ENCODE peak calls at places on chromosomes 4 and X, in five cellular contexts. R is heart left ventricle, S is HCT116, M is psoas muscle, I is HAP-1. H is an unnamed sample. For H3K36me3, the result is how much of the 10 kb centered on the place peaks cover.

GRCh38 chrX:153818571-153819397 is 11.6 kb downstream of the PDZD4 start:
- DNase-seq in R (no peak), S (no peak), M (peak), I (peak), H (no peak)

GRCh38 chrX:48493890-48494364 is 14.9 kb upstream of the PORCN start:
- DNase-seq in R (no peak), S (peak), M (no peak), I (peak), H (no peak)

GRCh38 chrX:11741574-11741973 is 16.5 kb upstream of the MSL3 start:
- DNase-seq in R (no peak), S (no peak), M (no peak), I (no peak), H (no peak)

GRCh38 chr4:66034671-66035070 is 364.4 kb upstream of the EPHA5 start:
- DNase-seq in R (no peak), S (no peak), M (no peak), I (no peak), H (no peak)

GRCh38 chrX:133661962-133662839 is 246.9 kb upstream of the GPC4 start:
- DNase-seq in R (no peak), S (no peak), M (no peak), I (no peak), H (no peak)

GRCh38 chrX:19683817-19684216 is 168.5 kb upstream of the MAP3K15 start:
- DNase-seq in R (no peak), S (no peak), M (no peak), I (no peak), H (no peak)

GRCh38 chr4:3688018-3688998 is 77.9 kb upstream of the ADRA2C start:
- DNase-seq in R (no peak), S (no peak), M (peak), I (no peak), H (no peak)

GRCh38 chr4:41454393-41454792 is 83.6 kb upstream of the LIMCH1 start:
- DNase-seq in R (no peak), S (no peak), M (no peak), I (peak), H (no peak)

GRCh38 chr4:152652102-152652501 is 27.7 kb downstream of the TMEM154 start:
- DNase-seq in R (no peak), S (no peak), M (no peak), I (no peak), H (no peak)

GRCh38 chr4:152657657-152658056 is 22.1 kb downstream of the TMEM154 start:
- DNase-seq in R (no peak), S (no peak), M (no peak), I (no peak), H (no peak)

GRCh38 chr4:152659806-152660205 is 20.0 kb downstream of the TMEM154 start:
- DNase-seq in R (no peak), S (no peak), M (no peak), I (no peak), H (no peak)

GRCh38 chr4:152651473-152652060 is 28.2 kb downstream of the TMEM154 start:
- DNase-seq in R (no peak), S (no peak), M (no peak), I (no peak), H (no peak)

DNA sequence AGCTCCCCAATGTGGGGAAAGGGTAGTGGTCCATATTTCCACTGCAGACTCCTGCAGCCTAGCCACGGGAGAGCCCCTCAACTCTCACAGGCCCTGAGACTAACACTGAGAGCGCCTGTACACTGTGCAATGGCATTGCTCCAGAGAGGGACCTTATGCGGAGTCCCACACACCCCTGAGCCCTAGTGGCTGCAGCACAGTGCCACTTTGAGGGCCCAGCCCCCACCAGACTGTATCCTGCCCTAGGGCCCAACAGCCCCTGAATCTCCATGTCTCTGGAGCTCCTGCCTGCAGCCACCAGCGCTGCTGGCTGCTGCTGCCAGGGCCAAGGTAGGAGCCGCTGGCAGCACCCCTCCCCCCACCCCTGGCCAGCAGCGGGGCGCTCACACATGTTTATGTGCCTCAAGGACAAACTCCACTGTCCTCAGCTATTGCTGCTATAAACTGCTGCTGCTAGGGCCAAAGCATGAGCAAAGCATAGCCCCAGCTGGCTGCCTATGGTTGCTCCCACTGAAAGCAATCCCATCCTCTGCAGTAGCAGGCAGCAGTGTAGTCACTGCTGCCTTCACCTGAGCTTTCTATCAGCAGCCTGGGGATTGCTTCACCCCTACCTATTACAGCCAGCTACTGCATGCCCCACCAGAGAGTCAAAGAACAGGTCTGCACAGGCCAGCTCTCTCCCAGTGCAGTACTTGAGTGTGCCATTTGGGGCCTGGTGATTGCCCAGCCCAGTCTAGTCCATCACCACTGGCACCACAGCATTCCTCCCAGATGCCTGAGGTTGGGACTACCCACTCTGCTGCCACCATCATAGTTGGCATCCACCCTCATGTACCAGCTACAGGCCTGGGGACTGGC is 24.3 kb downstream of the TMEM154 start:
- DNase-seq in R (no peak), S (no peak), M (no peak), I (no peak), H (no peak)
- H3K36me3 ChIP-seq in R (under half), S (under half), M (under half), I (under half), H (under half)

GRCh38 chr4:183285886-183286285 is 34.2 kb downstream of the CLDN22 start:
- DNase-seq in R (no peak), S (no peak), M (no peak), I (no peak), H (no peak)

GRCh38 chr4:183287309-183287659 is 32.8 kb downstream of the CLDN22 start:
- DNase-seq in R (no peak), S (no peak), M (no peak), I (no peak), H (no peak)

GRCh38 chr4:183284965-183285364 is 35.1 kb downstream of the CLDN22 start:
- DNase-seq in R (no peak), S (no peak), M (no peak), I (no peak), H (no peak)

GRCh38 chr4:183287677-183288076 is 32.4 kb downstream of the CLDN22 start:
- DNase-seq in R (no peak), S (no peak), M (no peak), I (no peak), H (no peak)

DNA sequence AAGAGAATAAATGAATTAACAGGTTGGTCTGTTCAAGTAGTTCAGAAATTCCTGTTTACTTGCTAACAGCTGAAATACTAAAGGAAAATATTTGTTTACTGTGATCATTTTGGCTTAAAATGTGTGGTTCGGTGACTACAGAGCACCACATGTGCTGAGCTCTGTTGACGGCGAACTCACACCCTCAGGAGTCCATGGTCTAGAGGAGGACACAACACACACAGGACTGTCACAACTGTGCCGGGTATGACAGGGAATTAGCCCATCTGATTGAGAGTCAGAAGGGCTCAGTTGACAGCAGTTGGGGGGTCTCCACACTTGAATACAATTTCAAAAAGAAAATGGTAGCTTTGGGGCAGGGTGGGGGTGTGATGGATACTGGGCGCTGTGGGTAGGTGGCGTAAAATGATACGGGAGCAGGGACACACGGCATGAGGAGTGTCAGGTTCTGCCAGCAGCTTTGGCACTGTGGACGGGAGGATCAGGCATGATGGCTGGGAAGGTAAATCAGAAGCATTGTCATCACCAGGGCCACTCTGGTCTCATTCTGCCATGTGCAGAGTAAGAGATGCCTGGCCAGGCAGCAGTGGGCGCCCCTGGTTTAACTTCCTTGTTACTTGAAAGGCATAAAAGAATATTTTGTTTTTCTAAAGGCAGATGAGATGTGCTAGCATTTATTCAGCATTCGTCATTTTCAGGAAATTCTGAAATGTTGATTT is 33.3 kb downstream of the CLDN22 start:
- DNase-seq in R (no peak), S (no peak), M (no peak), I (no peak), H (no peak)
- H3K36me3 ChIP-seq in R (under half), S (under half), M (half or more), I (under half), H (under half)

DNA sequence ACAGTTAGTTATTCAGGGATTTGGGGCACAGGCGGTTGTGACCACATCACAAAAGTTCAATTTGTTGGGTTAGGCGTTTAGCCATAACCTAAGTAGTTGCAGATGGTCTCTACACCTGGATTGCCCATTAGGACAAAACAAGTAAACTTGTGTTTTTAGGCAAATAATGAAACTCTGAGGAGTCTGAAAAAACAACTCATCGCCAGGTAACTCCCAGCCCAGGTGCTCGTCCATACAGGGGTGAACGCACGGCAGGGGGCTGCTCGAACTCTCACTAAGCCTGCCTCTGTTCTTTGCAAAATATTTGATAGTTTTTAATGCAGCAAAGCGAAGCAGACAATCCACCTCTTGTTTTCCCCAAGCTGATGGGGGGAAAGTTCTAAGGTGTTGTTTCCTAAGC is 571 bp upstream of the RHOH start:
- DNase-seq in R (no peak), S (no peak), M (no peak), I (no peak), H (no peak)
- H3K36me3 ChIP-seq in R (under half), S (under half), M (under half), I (under half), H (under half)

GRCh38 chr4:118751634-118752293 is 66.6 kb downstream of the METTL14 start:
- DNase-seq in R (no peak), S (no peak), M (no peak), I (no peak), H (no peak)
- H3K36me3 ChIP-seq in R (under half), S (under half), M (under half), I (under half), H (under half)

DNA sequence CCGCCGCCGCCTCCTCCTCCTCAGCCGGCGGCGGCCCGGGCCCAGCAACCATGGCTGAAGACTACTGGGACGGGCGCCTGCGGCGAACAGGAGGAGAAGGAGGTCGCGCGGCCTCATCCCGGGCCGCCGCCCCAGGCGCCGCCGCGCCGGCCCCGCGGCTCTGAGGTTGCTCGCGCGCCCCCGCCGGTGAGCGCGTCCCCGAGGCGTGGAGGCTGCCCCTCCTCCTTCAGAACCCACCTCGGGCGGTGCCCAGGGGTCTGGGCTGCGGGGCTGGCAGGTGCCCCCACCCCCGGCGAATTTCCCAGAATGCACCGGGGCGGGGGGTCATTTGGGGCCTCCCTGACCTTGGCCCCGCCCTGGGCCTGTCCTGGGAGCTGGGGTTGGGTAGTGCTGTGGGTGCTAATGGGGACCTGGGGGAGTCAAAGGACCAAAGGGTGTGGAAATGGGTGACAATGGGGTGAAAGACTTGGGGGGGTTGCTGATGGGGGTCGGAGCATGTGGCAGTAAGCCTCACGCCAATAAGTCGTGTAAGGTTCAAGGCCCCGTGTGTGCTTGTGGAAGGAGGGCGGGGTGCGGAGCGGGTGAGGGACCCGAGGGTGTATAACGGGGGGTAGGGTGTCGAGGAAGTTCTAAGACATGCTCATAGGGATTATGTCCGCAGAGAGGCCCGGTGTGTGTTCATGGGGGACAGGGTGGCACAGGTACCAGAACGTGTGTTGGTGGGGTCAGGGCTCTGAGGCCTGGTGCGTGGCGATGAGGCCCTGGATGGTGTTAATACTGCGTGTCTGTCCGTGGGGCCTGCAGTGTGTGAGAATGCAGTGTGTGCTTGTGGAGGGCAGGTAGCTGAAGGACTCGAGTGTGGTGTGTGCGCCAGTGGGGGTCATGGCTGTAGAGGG is 687 bp downstream of the CDK16 start:
- DNase-seq in R (peak), S (no peak), M (peak), I (peak), H (no peak)
- H3K36me3 ChIP-seq in R (under half), S (under half), M (under half), I (half or more), H (under half)

GRCh38 chr4:121679267-121679666 is 17.5 kb downstream of the ANXA5 start:
- DNase-seq in R (no peak), S (no peak), M (no peak), I (no peak), H (peak)

GRCh38 chr4:121675715-121676114 is 21.1 kb downstream of the ANXA5 start:
- DNase-seq in R (no peak), S (no peak), M (no peak), I (no peak), H (no peak)

GRCh38 chr4:121674696-121675095 is 22.1 kb downstream of the ANXA5 start:
- DNase-seq in R (no peak), S (no peak), M (no peak), I (no peak), H (no peak)

GRCh38 chr4:121676388-121677075 is 20.2 kb downstream of the ANXA5 start:
- DNase-seq in R (no peak), S (no peak), M (no peak), I (no peak), H (no peak)

DNA sequence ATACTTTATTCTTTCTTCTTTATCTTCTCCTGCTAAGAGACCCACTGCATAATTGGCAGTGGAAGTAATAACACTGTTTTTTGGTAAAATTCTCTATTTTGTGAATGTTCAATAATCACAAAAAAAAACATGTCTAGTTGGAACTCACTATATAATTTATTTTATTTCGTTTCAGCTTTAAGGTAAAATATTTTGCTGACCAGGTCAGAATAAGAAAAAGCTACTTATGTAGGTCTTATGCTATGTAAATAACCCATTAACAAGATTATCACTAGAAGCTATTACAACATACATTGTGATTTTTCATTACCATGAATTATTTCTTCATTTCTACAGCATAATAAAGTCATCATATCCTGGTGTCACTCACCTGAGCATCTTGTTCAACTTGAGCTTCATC is 19.3 kb downstream of the ANXA5 start:
- DNase-seq in R (no peak), S (no peak), M (no peak), I (no peak), H (no peak)
- H3K36me3 ChIP-seq in R (under half), S (under half), M (half or more), I (half or more), H (under half)

DNA sequence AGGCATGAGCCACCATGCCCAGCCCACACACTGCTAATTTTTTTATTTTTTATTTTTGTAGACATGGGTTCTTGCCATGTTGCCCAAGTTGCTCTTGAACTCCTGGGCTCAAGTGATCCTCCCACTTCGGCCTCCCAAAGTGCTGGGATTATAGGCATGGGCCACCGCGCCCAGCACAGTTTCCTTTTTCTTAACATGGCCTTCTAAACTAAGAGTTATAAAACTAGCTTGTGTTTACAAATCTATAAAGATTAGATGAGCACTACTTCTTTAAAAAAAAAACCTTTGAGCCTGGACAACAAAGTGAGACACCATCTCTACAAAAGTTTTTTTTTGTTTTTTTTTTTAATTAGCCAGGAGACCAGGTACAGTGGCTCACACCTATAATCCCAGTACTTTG is 10.7 kb downstream of the GRSF1 start:
- DNase-seq in R (no peak), S (no peak), M (no peak), I (no peak), H (no peak)
- H3K36me3 ChIP-seq in R (under half), S (half or more), M (half or more), I (half or more), H (under half)

DNA sequence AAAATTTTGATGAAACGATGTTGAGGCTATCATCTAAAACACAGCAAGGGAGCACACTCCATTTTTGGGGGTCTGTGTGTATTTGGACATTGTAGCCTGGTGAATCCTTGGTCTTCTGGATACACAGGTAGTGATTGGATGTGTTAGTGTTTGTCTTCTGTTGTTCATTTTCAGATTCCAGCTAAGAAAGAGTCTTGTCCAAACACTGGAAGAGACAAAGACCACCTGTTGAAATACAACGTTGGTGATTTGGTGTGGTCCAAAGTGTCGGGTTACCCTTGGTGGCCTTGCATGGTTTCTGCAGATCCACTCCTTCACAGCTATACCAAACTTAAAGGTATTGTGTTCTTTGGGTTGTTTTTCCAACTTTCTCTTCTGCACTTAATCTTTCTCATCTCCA is 32.8 kb downstream of the NSD2 start:
- DNase-seq in R (no peak), S (no peak), M (no peak), I (no peak), H (no peak)
- H3K36me3 ChIP-seq in R (under half), S (under half), M (half or more), I (half or more), H (under half)

GRCh38 chr4:82851318-82851717 is 39.6 kb downstream of the SEC31A start:
- DNase-seq in R (no peak), S (no peak), M (no peak), I (no peak), H (no peak)

GRCh38 chr4:82852751-82853053 is 38.3 kb downstream of the SEC31A start:
- DNase-seq in R (no peak), S (no peak), M (no peak), I (no peak), H (no peak)

GRCh38 chr4:82848706-82849105 is 42.2 kb downstream of the SEC31A start:
- DNase-seq in R (no peak), S (no peak), M (no peak), I (no peak), H (no peak)

GRCh38 chr4:82850684-82851083 is 40.3 kb downstream of the SEC31A start:
- DNase-seq in R (no peak), S (no peak), M (no peak), I (no peak), H (no peak)

GRCh38 chr4:82851902-82852750 is 38.8 kb downstream of the SEC31A start:
- DNase-seq in R (no peak), S (peak), M (no peak), I (no peak), H (no peak)
- H3K36me3 ChIP-seq in R (half or more), S (half or more), M (half or more), I (half or more), H (under half)